ENCODE peak calls at places on chromosomes 11 and 22, in five cellular contexts. A, P, O, R and J are unnamed samples.

GRCh38 chr11:72111803-72112540 is 523 bp downstream of the ANAPC15 start:
- DNase-seq in A (peak), P (peak), O (peak), R (peak), J (peak)

GRCh38 chr11:133172349-133172748 is 360.0 kb downstream of the OPCML start:
- DNase-seq in A (no peak), P (no peak), O (no peak), R (no peak), J (no peak)

GRCh38 chr11:96237759-96238158 is 105.2 kb downstream of the MAML2 start:
- DNase-seq in A (no peak), P (no peak), O (no peak), R (no peak), J (no peak)

GRCh38 chr22:25362883-25363240 is 143.4 kb downstream of the CRYBB2 start:
- DNase-seq in A (peak), P (no peak), O (no peak), R (no peak), J (no peak)

GRCh38 chr11:64661146-64661545 is 61.9 kb downstream of the NRXN2 start:
- DNase-seq in A (peak), P (peak), O (peak), R (peak), J (no peak)

GRCh38 chr22:23278883-23279675 is 98.8 kb downstream of the BCR start:
- DNase-seq in A (peak), P (no peak), O (no peak), R (peak), J (no peak)

GRCh38 chr22:44159230-44159629 is 21.5 kb upstream of the PARVG start:
- DNase-seq in A (no peak), P (peak), O (no peak), R (no peak), J (peak)

GRCh38 chr22:47776329-47776728 is 1013.9 kb downstream of the TBC1D22A start:
- DNase-seq in A (no peak), P (no peak), O (no peak), R (no peak), J (no peak)

GRCh38 chr11:76284161-76284560 is 77.9 kb upstream of the WNT11 start:
- DNase-seq in A (no peak), P (no peak), O (no peak), R (no peak), J (no peak)

GRCh38 chr11:111474432-111474831 is 37.8 kb downstream of the BTG4 start:
- DNase-seq in A (no peak), P (no peak), O (no peak), R (no peak), J (no peak)

GRCh38 chr11:68936676-68937620 is 33.3 kb downstream of the IGHMBP2 start:
- DNase-seq in A (peak), P (no peak), O (no peak), R (no peak), J (peak)

GRCh38 chr11:78961186-78961782 is 386.6 kb upstream of the NARS2 start:
- DNase-seq in A (peak), P (no peak), O (peak), R (no peak), J (no peak)

GRCh38 chr11:67416416-67417335 is 1.2 kb downstream of the CARNS1 start:
- DNase-seq in A (peak), P (no peak), O (no peak), R (no peak), J (no peak)

GRCh38 chr22:38467904-38468760 is at the start of gene KDELR3:
- DNase-seq in A (peak), P (peak), O (peak), R (peak), J (peak)

GRCh38 chr11:18731427-18731826 is 5.4 kb upstream of the IGSF22 start:
- DNase-seq in A (no peak), P (no peak), O (no peak), R (no peak), J (no peak)

GRCh38 chr11:118076754-118077281 is at the start of gene TMPRSS4:
- DNase-seq in A (peak), P (no peak), O (no peak), R (no peak), J (no peak)

GRCh38 chr11:8863838-8864237 is 47.2 kb upstream of the AKIP1 start:
- DNase-seq in A (no peak), P (no peak), O (peak), R (no peak), J (no peak)

GRCh38 chr11:111733009-111733408 is 33.2 kb downstream of the PPP2R1B start:
- DNase-seq in A (no peak), P (peak), O (peak), R (peak), J (no peak)

GRCh38 chr11:82045748-82046457 is 687.8 kb downstream of the FAM181B start:
- DNase-seq in A (no peak), P (no peak), O (no peak), R (no peak), J (no peak)

GRCh38 chr11:12167098-12167999 is 57.0 kb downstream of the MICAL2 start:
- DNase-seq in A (no peak), P (no peak), O (peak), R (no peak), J (no peak)

GRCh38 chr11:111631034-111631665 is 28.9 kb downstream of the SIK2 start:
- DNase-seq in A (no peak), P (no peak), O (peak), R (no peak), J (no peak)

GRCh38 chr11:134346976-134347350 is 15.2 kb downstream of the GLB1L2 start:
- DNase-seq in A (no peak), P (no peak), O (no peak), R (no peak), J (no peak)

GRCh38 chr11:134464196-134464595 is 52.2 kb upstream of the B3GAT1 start:
- DNase-seq in A (no peak), P (no peak), O (no peak), R (no peak), J (no peak)

GRCh38 chr11:45647786-45648185 is 17.6 kb downstream of the CHST1 start:
- DNase-seq in A (no peak), P (no peak), O (no peak), R (no peak), J (no peak)

GRCh38 chr11:128343870-128344269 is 243.5 kb downstream of the ETS1 start:
- DNase-seq in A (no peak), P (no peak), O (no peak), R (no peak), J (no peak)

GRCh38 chr11:11010624-11011127 is 152.8 kb upstream of the ZBED5 start:
- DNase-seq in A (peak), P (no peak), O (peak), R (peak), J (no peak)